ENCODE peak calls at places on chromosomes 12 and 14, in seven cellular contexts. K is upper lobe of right lung, G is GM12891, Z is NCI-H1694, B is heart left ventricle, U is IMR-90, R is vagina. E is an unnamed sample.

GRCh38 chr12:117564885-117565284 is 203.5 kb upstream of the NOS1 start:
- DNase-seq in K (no peak), G (no peak), Z (no peak), B (no peak), U (no peak), R (no peak), E (no peak)

GRCh38 chr12:69481133-69481532 is 10.9 kb downstream of the FRS2 start:
- DNase-seq in K (no peak), G (no peak), Z (no peak), B (no peak), U (no peak), R (no peak), E (no peak)

GRCh38 chr12:110917961-110918360 is 2.4 kb downstream of the MYL2 start:
- DNase-seq in K (no peak), G (no peak), Z (no peak), B (no peak), U (no peak), R (no peak), E (no peak)

GRCh38 chr14:93903342-93904184 is 23.6 kb upstream of the FAM181A start:
- DNase-seq in K (peak), G (no peak), Z (peak), B (no peak), U (no peak), R (no peak), E (no peak)

GRCh38 chr14:89617471-89618291 is 200.6 kb upstream of the FOXN3 start:
- DNase-seq in K (no peak), G (no peak), Z (peak), B (no peak), U (peak), R (no peak), E (no peak)

GRCh38 chr12:91179315-91179714 is 3.3 kb downstream of the DCN start:
- DNase-seq in K (no peak), G (no peak), Z (no peak), B (no peak), U (peak), R (no peak), E (no peak)

GRCh38 chr14:104939666-104940410 is 15.2 kb downstream of the PLD4 start:
- DNase-seq in K (peak), G (no peak), Z (no peak), B (no peak), U (no peak), R (no peak), E (no peak)

GRCh38 chr14:92553456-92553855 is 39.9 kb downstream of the RIN3 start:
- DNase-seq in K (no peak), G (no peak), Z (no peak), B (no peak), U (peak), R (no peak), E (no peak)

GRCh38 chr12:10574307-10574706 is 39.1 kb downstream of the MAGOHB start:
- DNase-seq in K (no peak), G (no peak), Z (no peak), B (no peak), U (no peak), R (no peak), E (no peak)

GRCh38 chr12:2166696-2167095 is 113.9 kb downstream of the CACNA1C start:
- DNase-seq in K (no peak), G (no peak), Z (no peak), B (no peak), U (no peak), R (no peak), E (no peak)

GRCh38 chr12:123384318-123384993 is 524 bp downstream of the KMT5A start:
- DNase-seq in K (no peak), G (no peak), Z (no peak), B (no peak), U (no peak), R (no peak), E (no peak)

GRCh38 chr14:104245075-104245474 is 106.7 kb downstream of the KIF26A start:
- DNase-seq in K (no peak), G (no peak), Z (no peak), B (peak), U (no peak), R (no peak), E (no peak)

GRCh38 chr14:50451854-50452253 is 55.2 kb upstream of the CDKL1 start:
- DNase-seq in K (no peak), G (no peak), Z (no peak), B (no peak), U (no peak), R (no peak), E (no peak)

GRCh38 chr14:35346738-35347322 is 54.6 kb downstream of the PSMA6 start:
- DNase-seq in K (no peak), G (no peak), Z (no peak), B (no peak), U (no peak), R (no peak), E (no peak)

E was measured in GM18507.